ENCODE peak calls at places on chromosomes 16 and 17, in eight cellular contexts. One of them, this sample, is unnamed.

GRCh38 chr16:12229759-12230594 is 253.4 kb downstream of the SNX29 start:
- DNase-seq in uterus: no peak
- DNase-seq in choroid plexus epithelial cell: peak; percentile 28
- DNase-seq in psoas muscle: no peak
- DNase-seq in astrocyte of the spinal cord: peak; percentile 29
- DNase-seq in cardiac muscle cell: no peak
- DNase-seq in NB4: no peak
- DNase-seq in fibroblast of pulmonary artery: peak; percentile 15
- DNase-seq in this sample: no peak

GRCh38 chr16:11543676-11544393 is 42.9 kb downstream of the LITAF start:
- DNase-seq in uterus: no peak
- DNase-seq in choroid plexus epithelial cell: no peak
- DNase-seq in psoas muscle: no peak
- DNase-seq in astrocyte of the spinal cord: no peak
- DNase-seq in cardiac muscle cell: no peak
- DNase-seq in NB4: no peak
- DNase-seq in fibroblast of pulmonary artery: no peak
- DNase-seq in this sample: no peak

GRCh38 chr17:73045722-73046121 is 46.8 kb downstream of the SLC39A11 start:
- DNase-seq in uterus: no peak
- DNase-seq in choroid plexus epithelial cell: no peak
- DNase-seq in psoas muscle: no peak
- DNase-seq in astrocyte of the spinal cord: no peak
- DNase-seq in cardiac muscle cell: no peak
- DNase-seq in NB4: no peak
- DNase-seq in fibroblast of pulmonary artery: no peak
- DNase-seq in this sample: no peak

GRCh38 chr16:11036040-11036439 is 91.7 kb downstream of the CLEC16A start:
- DNase-seq in uterus: no peak
- DNase-seq in choroid plexus epithelial cell: no peak
- DNase-seq in psoas muscle: no peak
- DNase-seq in astrocyte of the spinal cord: no peak
- DNase-seq in cardiac muscle cell: no peak
- DNase-seq in NB4: no peak
- DNase-seq in fibroblast of pulmonary artery: no peak
- DNase-seq in this sample: no peak

GRCh38 chr17:56834380-56835258 is 668 bp downstream of the DGKE start:
- DNase-seq in uterus: peak; percentile 40
- DNase-seq in choroid plexus epithelial cell: peak; percentile 13
- DNase-seq in psoas muscle: peak; percentile 68
- DNase-seq in astrocyte of the spinal cord: no peak
- DNase-seq in cardiac muscle cell: peak; percentile 17
- DNase-seq in NB4: peak; percentile 74
- DNase-seq in fibroblast of pulmonary artery: peak; percentile 24
- DNase-seq in this sample: peak; percentile 82

GRCh38 chr16:22424161-22424937 is 49.9 kb upstream of the CDR2 start:
- DNase-seq in uterus: peak; percentile 39
- DNase-seq in choroid plexus epithelial cell: no peak
- DNase-seq in psoas muscle: peak; percentile 85
- DNase-seq in astrocyte of the spinal cord: no peak
- DNase-seq in cardiac muscle cell: peak; percentile 6
- DNase-seq in NB4: no peak
- DNase-seq in fibroblast of pulmonary artery: no peak
- DNase-seq in this sample: no peak

GRCh38 chr17:73635101-73635767 is 9.0 kb downstream of the SDK2 start:
- DNase-seq in uterus: no peak
- DNase-seq in choroid plexus epithelial cell: no peak
- DNase-seq in psoas muscle: peak; percentile 6
- DNase-seq in astrocyte of the spinal cord: no peak
- DNase-seq in cardiac muscle cell: no peak
- DNase-seq in NB4: no peak
- DNase-seq in fibroblast of pulmonary artery: no peak
- DNase-seq in this sample: no peak

GRCh38 chr17:81039854-81040758 is 5.2 kb downstream of the BAIAP2 start:
- DNase-seq in uterus: peak; percentile 61
- DNase-seq in choroid plexus epithelial cell: peak; percentile 68
- DNase-seq in psoas muscle: peak; percentile 49
- DNase-seq in astrocyte of the spinal cord: peak; percentile 78
- DNase-seq in cardiac muscle cell: peak; percentile 57
- DNase-seq in NB4: peak; percentile 75
- DNase-seq in fibroblast of pulmonary artery: peak; percentile 62
- DNase-seq in this sample: no peak

GRCh38 chr17:33888455-33888854 is 366.6 kb upstream of the CCL2 start:
- DNase-seq in uterus: no peak
- DNase-seq in choroid plexus epithelial cell: no peak
- DNase-seq in psoas muscle: no peak
- DNase-seq in astrocyte of the spinal cord: no peak
- DNase-seq in cardiac muscle cell: no peak
- DNase-seq in NB4: peak; percentile 2
- DNase-seq in fibroblast of pulmonary artery: no peak
- DNase-seq in this sample: no peak

GRCh38 chr17:73644145-73645049 is at the start of gene SDK2:
- DNase-seq in uterus: no peak
- DNase-seq in choroid plexus epithelial cell: no peak
- DNase-seq in psoas muscle: peak; percentile 50
- DNase-seq in astrocyte of the spinal cord: peak; percentile 7
- DNase-seq in cardiac muscle cell: peak; percentile 5
- DNase-seq in NB4: no peak
- DNase-seq in fibroblast of pulmonary artery: no peak
- DNase-seq in this sample: peak; percentile 53

GRCh38 chr17:41870627-41871026 is 5.4 kb upstream of the KLHL11 start:
- DNase-seq in uterus: no peak
- DNase-seq in choroid plexus epithelial cell: no peak
- DNase-seq in psoas muscle: peak; percentile 8
- DNase-seq in astrocyte of the spinal cord: no peak
- DNase-seq in cardiac muscle cell: no peak
- DNase-seq in NB4: no peak
- DNase-seq in fibroblast of pulmonary artery: no peak
- DNase-seq in this sample: no peak

GRCh38 chr16:22192261-22193133 is 13.6 kb upstream of the EEF2K start:
- DNase-seq in uterus: peak; percentile 89
- DNase-seq in choroid plexus epithelial cell: peak; percentile 98
- DNase-seq in psoas muscle: peak; percentile 92
- DNase-seq in astrocyte of the spinal cord: peak; percentile 95
- DNase-seq in cardiac muscle cell: peak; percentile 98
- DNase-seq in NB4: peak; percentile 90
- DNase-seq in fibroblast of pulmonary artery: peak; percentile 97
- DNase-seq in this sample: peak; percentile 25

GRCh38 chr17:71171270-71171669 is 949.5 kb upstream of the SOX9 start:
- DNase-seq in uterus: no peak
- DNase-seq in choroid plexus epithelial cell: no peak
- DNase-seq in psoas muscle: no peak
- DNase-seq in astrocyte of the spinal cord: no peak
- DNase-seq in cardiac muscle cell: no peak
- DNase-seq in NB4: no peak
- DNase-seq in fibroblast of pulmonary artery: no peak
- DNase-seq in this sample: no peak

GRCh38 chr17:73571524-73572130 is 72.6 kb downstream of the SDK2 start:
- DNase-seq in uterus: no peak
- DNase-seq in choroid plexus epithelial cell: no peak
- DNase-seq in psoas muscle: peak; percentile 26
- DNase-seq in astrocyte of the spinal cord: no peak
- DNase-seq in cardiac muscle cell: no peak
- DNase-seq in NB4: no peak
- DNase-seq in fibroblast of pulmonary artery: no peak
- DNase-seq in this sample: no peak

GRCh38 chr17:1647802-1648581 is 1.7 kb downstream of the RILP start:
- DNase-seq in uterus: no peak
- DNase-seq in choroid plexus epithelial cell: no peak
- DNase-seq in psoas muscle: peak; percentile 59
- DNase-seq in astrocyte of the spinal cord: no peak
- DNase-seq in cardiac muscle cell: peak; percentile 46
- DNase-seq in NB4: no peak
- DNase-seq in fibroblast of pulmonary artery: peak; percentile 25
- DNase-seq in this sample: peak; percentile 63

GRCh38 chr17:37088459-37088858 is 139.7 kb downstream of the AATF start:
- DNase-seq in uterus: no peak
- DNase-seq in choroid plexus epithelial cell: peak; percentile 50
- DNase-seq in psoas muscle: no peak
- DNase-seq in astrocyte of the spinal cord: no peak
- DNase-seq in cardiac muscle cell: peak; percentile 34
- DNase-seq in NB4: no peak
- DNase-seq in fibroblast of pulmonary artery: peak; percentile 37
- DNase-seq in this sample: no peak

DNA sequence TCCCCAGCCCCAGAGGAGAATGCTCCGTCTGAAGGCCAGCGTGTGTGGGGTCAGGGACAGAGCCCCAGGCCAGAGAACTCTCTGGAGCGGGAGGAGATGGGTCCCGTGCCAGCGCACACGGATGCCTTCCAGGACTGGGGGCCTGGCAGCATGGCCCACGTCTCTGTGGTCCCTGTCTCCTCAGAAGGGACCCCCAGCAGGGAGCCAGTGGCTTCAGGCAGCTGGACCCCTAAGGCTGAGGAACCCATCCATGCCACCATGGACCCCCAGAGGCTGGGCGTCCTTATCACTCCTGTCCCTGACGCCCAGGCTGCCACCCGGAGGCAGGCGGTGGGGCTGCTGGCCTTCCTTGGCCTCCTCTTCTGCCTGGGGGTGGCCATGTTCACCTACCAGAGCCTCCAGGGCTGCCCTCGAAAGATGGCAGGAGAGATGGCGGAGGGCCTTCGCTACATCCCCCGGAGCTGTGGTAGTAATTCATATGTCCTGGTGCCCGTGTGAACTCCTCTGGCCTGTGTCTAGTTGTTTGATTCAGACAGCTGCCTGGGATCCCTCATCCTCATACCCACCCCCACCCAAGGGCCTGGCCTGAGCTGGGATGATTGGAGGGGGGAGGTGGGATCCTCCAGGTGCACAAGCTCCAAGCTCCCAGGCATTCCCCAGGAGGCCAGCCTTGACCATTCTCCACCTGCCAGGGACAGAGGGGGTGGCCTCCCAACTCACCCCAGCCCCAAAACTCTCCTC is 10.4 kb downstream of the CX3CL1 start:
- DNase-seq in uterus: no peak
- DNase-seq in choroid plexus epithelial cell: no peak
- DNase-seq in psoas muscle: no peak
- DNase-seq in astrocyte of the spinal cord: no peak
- DNase-seq in cardiac muscle cell: no peak
- DNase-seq in NB4: no peak
- DNase-seq in fibroblast of pulmonary artery: no peak
- DNase-seq in this sample: no peak
- TF ChIP-seq CTCF in uterus: no peak
- TF ChIP-seq CTCF in choroid plexus epithelial cell: no peak
- TF ChIP-seq CTCF in psoas muscle: no peak
- TF ChIP-seq CTCF in astrocyte of the spinal cord: no peak
- TF ChIP-seq CTCF in cardiac muscle cell: no peak
- TF ChIP-seq CTCF in NB4: no peak
- TF ChIP-seq CTCF in fibroblast of pulmonary artery: no peak
- TF ChIP-seq CTCF in this sample: no peak

DNA sequence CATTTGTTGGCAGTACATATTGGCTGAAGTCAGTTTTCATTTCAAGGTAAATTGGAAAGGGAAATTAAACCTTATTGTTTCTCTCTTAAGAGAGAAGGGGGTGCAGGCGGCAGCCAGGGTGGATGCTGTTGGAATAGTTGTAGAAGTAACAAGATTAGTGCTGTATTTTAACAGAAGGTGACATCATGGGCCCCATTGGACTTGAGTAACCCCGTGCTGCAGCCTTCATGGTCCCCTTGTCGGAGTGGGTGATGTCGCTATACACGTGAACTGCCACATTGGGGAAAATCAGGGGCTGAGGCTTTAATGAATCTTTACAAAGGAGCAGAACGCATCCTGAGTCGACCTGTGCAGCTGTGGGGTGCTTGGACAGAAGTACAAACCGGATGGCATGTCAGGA is 3.2 kb downstream of the SNX11 start:
- DNase-seq in uterus: no peak
- DNase-seq in choroid plexus epithelial cell: no peak
- DNase-seq in psoas muscle: no peak
- DNase-seq in astrocyte of the spinal cord: no peak
- DNase-seq in cardiac muscle cell: no peak
- DNase-seq in NB4: peak; percentile 25
- DNase-seq in fibroblast of pulmonary artery: no peak
- DNase-seq in this sample: no peak
- H3K4me3 ChIP-seq in uterus: no peak overlapping the region
- H3K4me3 ChIP-seq in choroid plexus epithelial cell: no peak overlapping the region
- H3K4me3 ChIP-seq in psoas muscle: no peak overlapping the region
- H3K4me3 ChIP-seq in astrocyte of the spinal cord: no peak overlapping the region
- H3K4me3 ChIP-seq in cardiac muscle cell: no peak overlapping the region
- H3K4me3 ChIP-seq in NB4: peak overlapping the region; percentile 32
- H3K4me3 ChIP-seq in fibroblast of pulmonary artery: no peak overlapping the region
- H3K4me3 ChIP-seq in this sample: no peak overlapping the region

GRCh38 chr17:75239214-75239613 is 22.2 kb downstream of the GGA3 start:
- DNase-seq in uterus: no peak
- DNase-seq in choroid plexus epithelial cell: no peak
- DNase-seq in psoas muscle: no peak
- DNase-seq in astrocyte of the spinal cord: no peak
- DNase-seq in cardiac muscle cell: no peak
- DNase-seq in NB4: no peak
- DNase-seq in fibroblast of pulmonary artery: no peak
- DNase-seq in this sample: no peak

GRCh38 chr17:75239778-75240393 is 21.5 kb downstream of the GGA3 start:
- DNase-seq in uterus: no peak
- DNase-seq in choroid plexus epithelial cell: no peak
- DNase-seq in psoas muscle: no peak
- DNase-seq in astrocyte of the spinal cord: no peak
- DNase-seq in cardiac muscle cell: no peak
- DNase-seq in NB4: no peak
- DNase-seq in fibroblast of pulmonary artery: no peak
- DNase-seq in this sample: no peak

GRCh38 chr17:75241143-75241430 is 20.3 kb downstream of the GGA3 start:
- DNase-seq in uterus: no peak
- DNase-seq in choroid plexus epithelial cell: no peak
- DNase-seq in psoas muscle: peak; percentile 65
- DNase-seq in astrocyte of the spinal cord: no peak
- DNase-seq in cardiac muscle cell: peak; percentile 62
- DNase-seq in NB4: no peak
- DNase-seq in fibroblast of pulmonary artery: peak; percentile 12
- DNase-seq in this sample: no peak

GRCh38 chr17:75241502-75241901 is 19.9 kb downstream of the GGA3 start:
- DNase-seq in uterus: no peak
- DNase-seq in choroid plexus epithelial cell: no peak
- DNase-seq in psoas muscle: no peak
- DNase-seq in astrocyte of the spinal cord: no peak
- DNase-seq in cardiac muscle cell: no peak
- DNase-seq in NB4: no peak
- DNase-seq in fibroblast of pulmonary artery: no peak
- DNase-seq in this sample: no peak

GRCh38 chr17:75240394-75241142 is 20.8 kb downstream of the GGA3 start:
- DNase-seq in uterus: no peak
- DNase-seq in choroid plexus epithelial cell: peak; percentile 49
- DNase-seq in psoas muscle: peak; percentile 58
- DNase-seq in astrocyte of the spinal cord: peak; percentile 13
- DNase-seq in cardiac muscle cell: peak; percentile 40
- DNase-seq in NB4: peak; percentile 70
- DNase-seq in fibroblast of pulmonary artery: peak; percentile 37
- DNase-seq in this sample: peak; percentile 94
- TF ChIP-seq CTCF in uterus: peak; percentile 14
- TF ChIP-seq CTCF in choroid plexus epithelial cell: peak; percentile 89
- TF ChIP-seq CTCF in psoas muscle: peak; percentile 32
- TF ChIP-seq CTCF in astrocyte of the spinal cord: peak; percentile 88
- TF ChIP-seq CTCF in cardiac muscle cell: peak; percentile 75
- TF ChIP-seq CTCF in NB4: peak; percentile 97
- TF ChIP-seq CTCF in fibroblast of pulmonary artery: peak; percentile 73
- TF ChIP-seq CTCF in this sample: peak; percentile 100

DNA sequence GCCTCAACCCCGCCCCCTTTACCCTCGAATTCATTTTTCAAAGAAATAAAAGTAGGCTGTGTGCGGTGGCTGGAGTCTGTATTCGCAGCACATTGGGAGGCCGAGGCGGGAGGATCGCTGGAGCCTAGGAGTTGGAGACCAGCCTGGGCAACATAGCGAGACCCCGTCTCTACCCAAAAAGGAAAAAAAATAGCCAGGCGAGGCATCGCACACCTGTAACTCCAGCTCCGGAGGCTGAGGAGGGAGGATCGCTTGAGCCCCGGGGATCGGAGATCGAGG is 671 bp upstream of the TOP2A start:
- DNase-seq in uterus: no peak
- DNase-seq in choroid plexus epithelial cell: no peak
- DNase-seq in psoas muscle: peak; percentile 60
- DNase-seq in astrocyte of the spinal cord: no peak
- DNase-seq in cardiac muscle cell: no peak
- DNase-seq in NB4: no peak
- DNase-seq in fibroblast of pulmonary artery: no peak
- DNase-seq in this sample: no peak
- H3K4me3 ChIP-seq in uterus: peak overlapping the region; percentile 39
- H3K4me3 ChIP-seq in choroid plexus epithelial cell: peak overlapping the region; percentile 68
- H3K4me3 ChIP-seq in psoas muscle: peak overlapping the region; percentile 69
- H3K4me3 ChIP-seq in astrocyte of the spinal cord: peak overlapping the region; percentile 92
- H3K4me3 ChIP-seq in cardiac muscle cell: peak overlapping the region; percentile 38
- H3K4me3 ChIP-seq in NB4: peak overlapping the region; percentile 56
- H3K4me3 ChIP-seq in fibroblast of pulmonary artery: peak overlapping the region; percentile 88
- H3K4me3 ChIP-seq in this sample: peak overlapping the region; percentile 76